ENCODE peak calls at places on chromosome 6, in nine cellular contexts. D is spleen; P is GM23248; T is SJSA1; Y is GM12878; A is effector memory CD4-positive, alpha-beta T cell; C is CD8-positive, alpha-beta T cell; S is stomach; M is pancreas. E is an unnamed sample. For H3K4me1, the result is how much of the 10 kb centered on the place peaks cover.

GRCh38 chr6:55758156-55758942 is 117.0 kb downstream of the BMP5 start:
- DNase-seq in D (no peak), P (peak), T (peak), Y (no peak), A (no peak), C (no peak), S (no peak), M (no peak), E (no peak)

GRCh38 chr6:56101141-56101553 is 146.2 kb downstream of the COL21A1 start:
- DNase-seq in D (no peak), P (peak), T (peak), Y (no peak), A (no peak), C (no peak), S (no peak), M (no peak), E (no peak)

GRCh38 chr6:167566711-167567141 is 241.8 kb downstream of the TTLL2 start:
- DNase-seq in D (no peak), P (no peak), T (no peak), Y (no peak), A (no peak), C (peak), S (no peak), M (no peak), E (no peak)

GRCh38 chr6:146950351-146950835 is 253.8 kb upstream of the STXBP5 start:
- DNase-seq in D (no peak), P (no peak), T (no peak), Y (no peak), A (no peak), C (no peak), S (no peak), M (no peak), E (peak)

GRCh38 chr6:24933868-24934401 is 1.8 kb downstream of the RIPOR2 start:
- DNase-seq in D (peak), P (peak), T (no peak), Y (no peak), A (no peak), C (peak), S (no peak), M (no peak), E (no peak)

GRCh38 chr6:31114540-31114876 is at the start of gene PSORS1C1:
- DNase-seq in D (peak), P (peak), T (peak), Y (no peak), A (no peak), C (no peak), S (peak), M (no peak), E (peak)

GRCh38 chr6:149565539-149566371 is 420 bp upstream of the GINM1 start:
- DNase-seq in D (peak), P (peak), T (peak), Y (peak), A (peak), C (peak), S (peak), M (peak), E (peak)

GRCh38 chr6:64034840-64035656 is 399.4 kb downstream of the PHF3 start:
- DNase-seq in D (no peak), P (peak), T (no peak), Y (no peak), A (no peak), C (no peak), S (no peak), M (no peak), E (no peak)

GRCh38 chr6:112983741-112984221 is 636.7 kb downstream of the RFPL4B start:
- DNase-seq in D (no peak), P (peak), T (no peak), Y (no peak), A (no peak), C (no peak), S (no peak), M (no peak), E (peak)

GRCh38 chr6:34947561-34947960 is 58.5 kb downstream of the ANKS1A start:
- DNase-seq in D (no peak), P (no peak), T (no peak), Y (no peak), A (no peak), C (no peak), S (no peak), M (no peak), E (no peak)

GRCh38 chr6:3777695-3778461 is 26.4 kb upstream of the PXDC1 start:
- DNase-seq in D (no peak), P (no peak), T (no peak), Y (no peak), A (no peak), C (no peak), S (no peak), M (no peak), E (no peak)

GRCh38 chr6:22078802-22079545 is 217.9 kb downstream of the PRL start:
- DNase-seq in D (no peak), P (no peak), T (no peak), Y (no peak), A (no peak), C (no peak), S (no peak), M (no peak), E (no peak)

GRCh38 chr6:152394303-152394702 is 242.9 kb downstream of the SYNE1 start:
- DNase-seq in D (no peak), P (no peak), T (no peak), Y (no peak), A (no peak), C (no peak), S (no peak), M (no peak), E (no peak)

GRCh38 chr6:80714513-80714912 is 608.0 kb downstream of the BCKDHB start:
- DNase-seq in D (no peak), P (no peak), T (no peak), Y (no peak), A (no peak), C (no peak), S (no peak), M (no peak), E (no peak)

GRCh38 chr6:62889240-62889639 is 322.0 kb upstream of the FKBP1C start:
- DNase-seq in D (no peak), P (no peak), T (no peak), Y (no peak), A (no peak), C (no peak), S (no peak), M (no peak), E (no peak)

GRCh38 chr6:16949696-16950095 is 152.2 kb upstream of the STMND1 start:
- DNase-seq in D (no peak), P (peak), T (no peak), Y (no peak), A (no peak), C (no peak), S (no peak), M (no peak), E (no peak)

GRCh38 chr6:13409991-13410390 is 77.4 kb downstream of the GFOD1 start:
- DNase-seq in D (no peak), P (no peak), T (no peak), Y (no peak), A (no peak), C (no peak), S (no peak), M (no peak), E (no peak)

GRCh38 chr6:135043854-135044253 is 10.8 kb downstream of the HBS1L start:
- DNase-seq in D (no peak), P (no peak), T (no peak), Y (no peak), A (no peak), C (no peak), S (no peak), M (no peak), E (no peak)

GRCh38 chr6:91442342-91442741 is 855.5 kb upstream of the MAP3K7 start:
- DNase-seq in D (no peak), P (no peak), T (no peak), Y (no peak), A (no peak), C (no peak), S (no peak), M (no peak), E (no peak)

GRCh38 chr6:125019281-125019680 is 57.0 kb downstream of the RNF217 start:
- DNase-seq in D (no peak), P (no peak), T (no peak), Y (no peak), A (no peak), C (no peak), S (no peak), M (no peak), E (no peak)

GRCh38 chr6:42156638-42157037 is 14.2 kb upstream of the C6orf132 start:
- DNase-seq in D (no peak), P (no peak), T (no peak), Y (no peak), A (no peak), C (no peak), S (no peak), M (no peak), E (no peak)

GRCh38 chr6:99467509-99468106 is 42.5 kb upstream of the PNISR start:
- DNase-seq in D (no peak), P (peak), T (peak), Y (no peak), A (no peak), C (no peak), S (no peak), M (no peak), E (peak)

GRCh38 chr6:72328775-72329174 is 293.1 kb upstream of the KCNQ5 start:
- DNase-seq in D (no peak), P (peak), T (no peak), Y (no peak), A (no peak), C (no peak), S (no peak), M (no peak), E (no peak)

GRCh38 chr6:16758163-16758975 is 2.9 kb downstream of the ATXN1 start:
- DNase-seq in D (no peak), P (peak), T (peak), Y (no peak), A (no peak), C (no peak), S (no peak), M (no peak), E (no peak)

GRCh38 chr6:106098383-106099234 is 12.5 kb downstream of the PRDM1 start:
- DNase-seq in D (peak), P (peak), T (peak), Y (peak), A (peak), C (peak), S (peak), M (no peak), E (peak)

GRCh38 chr6:81451787-81452186 is 300.7 kb downstream of the TENT5A start:
- DNase-seq in D (no peak), P (peak), T (peak), Y (no peak), A (no peak), C (no peak), S (no peak), M (no peak), E (peak)

GRCh38 chr6:17650910-17651309 is 50.8 kb downstream of the FAM8A1 start:
- DNase-seq in D (no peak), P (no peak), T (no peak), Y (no peak), A (no peak), C (no peak), S (no peak), M (no peak), E (no peak)

GRCh38 chr6:112806163-112806900 is 459.2 kb downstream of the RFPL4B start:
- DNase-seq in D (no peak), P (peak), T (no peak), Y (no peak), A (no peak), C (no peak), S (no peak), M (no peak), E (no peak)

GRCh38 chr6:14734052-14734415 is 511.8 kb upstream of the JARID2 start:
- DNase-seq in D (no peak), P (no peak), T (no peak), Y (no peak), A (no peak), C (peak), S (no peak), M (no peak), E (no peak)

GRCh38 chr6:56767892-56768531 is 125.3 kb upstream of the DST start:
- DNase-seq in D (no peak), P (no peak), T (no peak), Y (no peak), A (no peak), C (no peak), S (no peak), M (no peak), E (no peak)

GRCh38 chr6:150238294-150238693 is 95.5 kb downstream of the PPP1R14C start:
- DNase-seq in D (no peak), P (peak), T (no peak), Y (no peak), A (no peak), C (no peak), S (no peak), M (peak), E (peak)

GRCh38 chr6:7268362-7269310 is 44.4 kb downstream of the SSR1 start:
- DNase-seq in D (peak), P (no peak), T (no peak), Y (no peak), A (no peak), C (peak), S (peak), M (peak), E (no peak)

GRCh38 chr6:130420911-130421310 is 55.1 kb downstream of the TMEM200A start:
- DNase-seq in D (peak), P (no peak), T (no peak), Y (no peak), A (no peak), C (no peak), S (no peak), M (no peak), E (no peak)

GRCh38 chr6:16249971-16250370 is 11.6 kb downstream of the GMPR start:
- DNase-seq in D (no peak), P (no peak), T (no peak), Y (no peak), A (no peak), C (no peak), S (no peak), M (no peak), E (no peak)

GRCh38 chr6:26175428-26176181 is 88.4 kb downstream of the HFE start:
- DNase-seq in D (no peak), P (peak), T (peak), Y (no peak), A (no peak), C (peak), S (no peak), M (no peak), E (peak)

DNA sequence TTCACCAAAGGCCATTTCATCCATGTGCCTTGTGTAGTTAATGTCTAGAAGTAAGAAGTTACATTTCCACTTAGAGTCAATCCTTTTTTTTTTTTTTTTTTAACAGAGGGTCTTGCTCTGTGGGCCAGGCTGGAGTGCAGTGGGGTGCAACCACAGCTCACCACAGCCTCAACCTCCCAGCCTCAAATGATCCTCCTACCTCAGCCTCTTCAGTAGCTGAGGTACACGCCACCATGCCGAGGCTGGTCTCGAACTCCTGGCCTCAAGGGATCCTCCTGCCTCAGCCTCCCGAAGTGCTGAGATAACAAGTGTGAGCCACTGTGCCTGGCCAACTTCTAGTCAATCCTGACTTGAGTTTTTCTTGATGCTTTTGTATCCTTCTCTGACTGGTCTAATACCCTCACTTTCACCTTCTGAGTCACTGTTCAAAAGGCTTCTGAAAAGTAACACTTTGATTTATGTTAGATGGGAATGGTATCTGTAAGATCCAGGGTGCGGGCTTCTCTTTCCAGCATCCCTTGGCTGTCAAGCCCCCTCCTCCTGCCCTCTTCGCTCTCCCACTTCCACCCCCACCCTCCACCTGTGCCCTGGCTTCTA is 22.1 kb downstream of the TRAM2 start:
- DNase-seq in D (no peak), P (peak), T (no peak), Y (no peak), A (no peak), C (no peak), S (no peak), M (no peak), E (no peak)
- H3K4me1 ChIP-seq in D (under half), P (half or more), T (half or more), Y (under half), A (under half), C (under half), S (under half), M (under half), E (under half)

DNA sequence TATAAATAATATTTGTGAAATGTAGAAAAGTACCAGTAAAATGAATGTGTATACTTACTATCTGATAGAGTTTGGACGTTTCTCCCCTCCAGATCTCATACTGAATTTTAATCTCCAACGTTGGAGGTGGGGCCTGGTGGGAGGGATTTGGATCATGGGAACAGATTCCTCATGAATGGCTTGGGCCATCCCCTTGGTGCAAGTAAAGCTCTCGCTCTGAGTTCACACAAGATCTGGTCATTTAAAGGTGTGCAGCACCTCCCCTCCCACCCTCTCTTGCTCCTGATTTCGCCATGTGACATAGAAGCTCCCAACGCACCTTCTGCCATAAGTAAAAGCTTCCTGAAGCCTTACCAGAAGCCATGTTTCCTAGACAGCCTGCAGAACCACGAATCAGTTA is 219.0 kb downstream of the HACE1 start:
- DNase-seq in D (no peak), P (no peak), T (no peak), Y (no peak), A (no peak), C (no peak), S (no peak), M (no peak), E (no peak)
- H3K27ac ChIP-seq in D (no peak), P (no peak), T (no peak), Y (no peak), A (no peak), C (no peak), S (no peak), M (no peak), E (no peak)

GRCh38 chr6:50826037-50826761 is 7.5 kb downstream of the TFAP2B start:
- DNase-seq in D (no peak), P (no peak), T (no peak), Y (no peak), A (no peak), C (no peak), S (no peak), M (no peak), E (no peak)
- H3K4me3 ChIP-seq in D (no peak), P (no peak), T (no peak), Y (no peak), A (no peak), C (no peak), S (no peak), M (no peak), E (no peak)

DNA sequence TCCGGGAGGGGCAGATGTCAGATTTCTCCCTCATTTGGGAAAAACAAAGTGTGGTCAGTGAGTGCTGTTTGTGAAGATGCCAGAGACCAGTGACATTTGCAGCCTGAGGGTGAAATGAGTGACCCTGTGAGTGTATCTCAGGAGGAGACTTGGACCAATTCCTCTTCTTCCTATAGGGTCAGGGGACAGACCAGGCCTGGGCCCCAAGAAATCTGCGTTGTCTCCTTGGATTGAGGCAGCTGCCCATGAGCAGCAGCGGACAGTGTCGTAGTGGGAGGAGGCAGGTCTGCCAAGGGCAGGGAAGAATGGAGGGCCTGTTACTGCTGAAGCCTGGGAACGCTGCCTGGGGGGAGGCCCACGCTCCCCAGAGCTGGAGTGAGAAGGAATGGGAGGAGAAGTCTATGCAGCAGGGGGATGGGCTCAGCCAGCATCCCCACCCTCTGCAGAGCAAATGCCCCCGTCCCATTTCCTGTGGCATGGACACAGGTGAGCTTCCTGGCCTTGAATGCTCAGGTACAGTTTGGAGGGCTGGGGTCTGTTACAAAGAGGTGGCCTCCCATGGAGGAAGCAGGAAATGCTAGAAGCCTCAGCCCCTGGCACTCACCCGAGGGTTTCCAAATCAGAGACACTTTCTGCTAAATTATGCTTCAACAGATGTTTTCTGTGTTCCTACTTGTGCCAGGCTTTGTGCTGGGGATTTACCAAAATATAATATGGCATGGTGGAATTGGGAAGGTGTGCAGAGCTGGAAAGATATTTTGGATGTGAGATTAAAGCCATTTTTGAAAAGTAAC is 29.8 kb downstream of the DAAM2 start:
- DNase-seq in D (no peak), P (no peak), T (no peak), Y (no peak), A (no peak), C (no peak), S (no peak), M (no peak), E (no peak)
- H3K4me1 ChIP-seq in D (half or more), P (under half), T (under half), Y (under half), A (under half), C (under half), S (under half), M (under half), E (under half)

GRCh38 chr6:138724015-138724414 is 49.6 kb upstream of the CCDC28A start:
- DNase-seq in D (no peak), P (no peak), T (no peak), Y (no peak), A (no peak), C (no peak), S (peak), M (no peak), E (peak)
- H3K27ac ChIP-seq in D (no peak), P (no peak), T (no peak), Y (no peak), A (no peak), C (no peak), S (no peak), M (no peak), E (no peak)

DNA sequence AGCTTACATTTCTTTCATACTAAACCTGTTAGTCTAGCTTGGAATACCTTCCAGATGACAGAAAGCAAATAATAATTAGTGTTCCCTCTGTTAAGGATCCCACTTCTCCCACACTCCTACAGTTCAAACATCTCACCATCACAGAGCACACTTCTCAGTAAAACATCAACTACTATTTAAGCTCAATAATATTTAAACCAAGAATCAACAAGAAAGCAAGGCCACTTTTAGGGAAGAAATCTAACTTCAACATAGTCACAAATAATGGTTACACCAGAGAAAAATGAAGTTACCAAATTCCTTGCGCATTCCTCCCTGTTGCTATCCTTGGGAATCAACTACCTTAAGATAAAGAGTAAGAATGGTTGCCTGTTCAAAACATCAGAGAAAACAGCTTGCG is 1.6 kb downstream of the SNX14 start:
- DNase-seq in D (no peak), P (no peak), T (no peak), Y (no peak), A (no peak), C (no peak), S (no peak), M (no peak), E (no peak)
- H3K4me3 ChIP-seq in D (peak), P (peak), T (no peak), Y (peak), A (no peak), C (no peak), S (peak), M (no peak), E (no peak)

E was measured in small intestine.